ENCODE peak calls at places on chromosomes 4 and X, in eight cellular contexts. One of them, this sample, is unnamed.

GRCh38 chrX:70478521-70478920 is 33.9 kb downstream of the DLG3 start:
- DNase-seq in PC-3: no peak
- DNase-seq in HepG2: no peak
- DNase-seq in A549: no peak
- DNase-seq in SK-N-SH: no peak
- DNase-seq in IMR-90: no peak
- DNase-seq in OCI-LY7: no peak
- DNase-seq in neural progenitor cell: no peak
- DNase-seq in this sample: peak; percentile 2

GRCh38 chr4:146124023-146124680 is 51.4 kb upstream of the LSM6 start:
- DNase-seq in PC-3: no peak
- DNase-seq in HepG2: no peak
- DNase-seq in A549: no peak
- DNase-seq in SK-N-SH: no peak
- DNase-seq in IMR-90: peak; percentile 0
- DNase-seq in OCI-LY7: no peak
- DNase-seq in neural progenitor cell: peak; percentile 23
- DNase-seq in this sample: peak; percentile 8

GRCh38 chrX:149937881-149938426 is 337 bp downstream of the EOLA2 start:
- DNase-seq in PC-3: no peak
- DNase-seq in HepG2: no peak
- DNase-seq in A549: no peak
- DNase-seq in SK-N-SH: no peak
- DNase-seq in IMR-90: peak; percentile 0
- DNase-seq in OCI-LY7: no peak
- DNase-seq in neural progenitor cell: peak; percentile 39
- DNase-seq in this sample: peak; percentile 11

GRCh38 chr4:5249727-5250126 is 198.4 kb downstream of the STK32B start:
- DNase-seq in PC-3: no peak
- DNase-seq in HepG2: no peak
- DNase-seq in A549: no peak
- DNase-seq in SK-N-SH: no peak
- DNase-seq in IMR-90: no peak
- DNase-seq in OCI-LY7: no peak
- DNase-seq in neural progenitor cell: no peak
- DNase-seq in this sample: no peak

GRCh38 chrX:74383611-74384010 is 37.7 kb upstream of the SLC16A2 start:
- DNase-seq in PC-3: peak; percentile 83
- DNase-seq in HepG2: peak; percentile 13
- DNase-seq in A549: peak; percentile 36
- DNase-seq in SK-N-SH: peak; percentile 41
- DNase-seq in IMR-90: peak; percentile 59
- DNase-seq in OCI-LY7: peak; percentile 3
- DNase-seq in neural progenitor cell: peak; percentile 44
- DNase-seq in this sample: peak; percentile 62

GRCh38 chr4:89258506-89258905 is 49.1 kb downstream of the GPRIN3 start:
- DNase-seq in PC-3: no peak
- DNase-seq in HepG2: no peak
- DNase-seq in A549: no peak
- DNase-seq in SK-N-SH: no peak
- DNase-seq in IMR-90: no peak
- DNase-seq in OCI-LY7: no peak
- DNase-seq in neural progenitor cell: no peak
- DNase-seq in this sample: no peak

GRCh38 chr4:37243722-37244582 is 591 bp upstream of the NWD2 start:
- DNase-seq in PC-3: no peak
- DNase-seq in HepG2: peak; percentile 0
- DNase-seq in A549: no peak
- DNase-seq in SK-N-SH: peak; percentile 25
- DNase-seq in IMR-90: no peak
- DNase-seq in OCI-LY7: no peak
- DNase-seq in neural progenitor cell: peak; percentile 75
- DNase-seq in this sample: no peak

GRCh38 chrX:132594129-132594528 is 105.3 kb upstream of the MBNL3 start:
- DNase-seq in PC-3: peak; percentile 61
- DNase-seq in HepG2: peak; percentile 24
- DNase-seq in A549: no peak
- DNase-seq in SK-N-SH: no peak
- DNase-seq in IMR-90: no peak
- DNase-seq in OCI-LY7: no peak
- DNase-seq in neural progenitor cell: no peak
- DNase-seq in this sample: peak; percentile 20

GRCh38 chr4:150583287-150584197 is 1.6 kb downstream of the MAB21L2 start:
- DNase-seq in PC-3: no peak
- DNase-seq in HepG2: no peak
- DNase-seq in A549: no peak
- DNase-seq in SK-N-SH: peak; percentile 59
- DNase-seq in IMR-90: peak; percentile 47
- DNase-seq in OCI-LY7: no peak
- DNase-seq in neural progenitor cell: peak; percentile 70
- DNase-seq in this sample: peak; percentile 61

GRCh38 chr4:35315419-35315818 is 928.9 kb downstream of the ARAP2 start:
- DNase-seq in PC-3: no peak
- DNase-seq in HepG2: no peak
- DNase-seq in A549: no peak
- DNase-seq in SK-N-SH: no peak
- DNase-seq in IMR-90: no peak
- DNase-seq in OCI-LY7: no peak
- DNase-seq in neural progenitor cell: no peak
- DNase-seq in this sample: no peak

GRCh38 chr4:150310159-150310895 is 232.1 kb downstream of the DCLK2 start:
- DNase-seq in PC-3: peak; percentile 40
- DNase-seq in HepG2: no peak
- DNase-seq in A549: no peak
- DNase-seq in SK-N-SH: no peak
- DNase-seq in IMR-90: peak; percentile 68
- DNase-seq in OCI-LY7: no peak
- DNase-seq in neural progenitor cell: no peak
- DNase-seq in this sample: no peak

GRCh38 chrX:56000729-56001128 is 231.4 kb upstream of the KLF8 start:
- DNase-seq in PC-3: no peak
- DNase-seq in HepG2: no peak
- DNase-seq in A549: no peak
- DNase-seq in SK-N-SH: no peak
- DNase-seq in IMR-90: no peak
- DNase-seq in OCI-LY7: no peak
- DNase-seq in neural progenitor cell: peak; percentile 3
- DNase-seq in this sample: no peak

GRCh38 chr4:7995135-7995534 is 55.5 kb upstream of the AFAP1 start:
- DNase-seq in PC-3: no peak
- DNase-seq in HepG2: no peak
- DNase-seq in A549: no peak
- DNase-seq in SK-N-SH: no peak
- DNase-seq in IMR-90: no peak
- DNase-seq in OCI-LY7: no peak
- DNase-seq in neural progenitor cell: no peak
- DNase-seq in this sample: no peak

GRCh38 chr4:73998040-73999011 is at the start of gene CXCL5:
- DNase-seq in PC-3: peak; percentile 35
- DNase-seq in HepG2: no peak
- DNase-seq in A549: peak; percentile 47
- DNase-seq in SK-N-SH: no peak
- DNase-seq in IMR-90: peak; percentile 39
- DNase-seq in OCI-LY7: no peak
- DNase-seq in neural progenitor cell: peak; percentile 78
- DNase-seq in this sample: peak; percentile 53

GRCh38 chr4:5033266-5033945 is 14.1 kb upstream of the CYTL1 start:
- DNase-seq in PC-3: no peak
- DNase-seq in HepG2: no peak
- DNase-seq in A549: no peak
- DNase-seq in SK-N-SH: no peak
- DNase-seq in IMR-90: no peak
- DNase-seq in OCI-LY7: peak; percentile 42
- DNase-seq in neural progenitor cell: no peak
- DNase-seq in this sample: no peak

GRCh38 chrX:39164212-39164611 is 363.0 kb downstream of the MID1IP1 start:
- DNase-seq in PC-3: no peak
- DNase-seq in HepG2: no peak
- DNase-seq in A549: no peak
- DNase-seq in SK-N-SH: no peak
- DNase-seq in IMR-90: no peak
- DNase-seq in OCI-LY7: no peak
- DNase-seq in neural progenitor cell: no peak
- DNase-seq in this sample: no peak

GRCh38 chr4:75169020-75169814 is 236.3 kb downstream of the PARM1 start:
- DNase-seq in PC-3: no peak
- DNase-seq in HepG2: no peak
- DNase-seq in A549: no peak
- DNase-seq in SK-N-SH: no peak
- DNase-seq in IMR-90: no peak
- DNase-seq in OCI-LY7: no peak
- DNase-seq in neural progenitor cell: no peak
- DNase-seq in this sample: no peak

GRCh38 chr4:107083-107443 is 17.2 kb upstream of the ZNF718 start:
- DNase-seq in PC-3: no peak
- DNase-seq in HepG2: no peak
- DNase-seq in A549: no peak
- DNase-seq in SK-N-SH: no peak
- DNase-seq in IMR-90: no peak
- DNase-seq in OCI-LY7: no peak
- DNase-seq in neural progenitor cell: no peak
- DNase-seq in this sample: no peak

GRCh38 chrX:154818916-154819770 is 13.9 kb upstream of the MPP1 start:
- DNase-seq in PC-3: no peak
- DNase-seq in HepG2: no peak
- DNase-seq in A549: no peak
- DNase-seq in SK-N-SH: no peak
- DNase-seq in IMR-90: no peak
- DNase-seq in OCI-LY7: no peak
- DNase-seq in neural progenitor cell: no peak
- DNase-seq in this sample: no peak
- H3K4me2 ChIP-seq in PC-3: no peak overlapping the region
- H3K4me2 ChIP-seq in HepG2: peak overlapping the region; percentile 39
- H3K4me2 ChIP-seq in A549: no peak overlapping the region
- H3K4me2 ChIP-seq in SK-N-SH: no peak overlapping the region
- H3K4me2 ChIP-seq in IMR-90: no peak overlapping the region
- H3K4me2 ChIP-seq in OCI-LY7: peak overlapping the region; percentile 42
- H3K4me2 ChIP-seq in neural progenitor cell: no peak overlapping the region
- H3K4me2 ChIP-seq in this sample: no peak overlapping the region

DNA sequence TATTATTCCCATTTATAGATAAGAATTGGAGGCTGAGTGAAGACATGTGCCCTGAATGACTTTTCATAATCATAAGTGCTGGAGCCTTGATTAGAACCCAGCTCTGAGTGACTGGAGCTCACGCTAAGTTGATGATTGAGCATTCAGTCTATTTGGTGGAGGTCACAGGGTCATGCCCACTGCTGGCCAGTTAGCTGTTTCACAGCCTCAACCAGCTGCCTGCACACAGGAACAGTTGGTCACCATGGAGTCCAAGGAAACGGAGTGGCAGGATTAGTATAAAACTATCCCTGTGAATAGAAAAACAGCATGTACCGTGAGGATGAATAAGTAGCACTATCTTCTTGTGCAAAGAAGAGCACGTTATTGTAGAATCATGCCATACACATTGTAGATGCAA is 1.0 kb upstream of the C4orf54 start:
- DNase-seq in PC-3: no peak
- DNase-seq in HepG2: no peak
- DNase-seq in A549: no peak
- DNase-seq in SK-N-SH: no peak
- DNase-seq in IMR-90: no peak
- DNase-seq in OCI-LY7: no peak
- DNase-seq in neural progenitor cell: no peak
- DNase-seq in this sample: no peak
- H3K4me2 ChIP-seq in PC-3: no peak overlapping the region
- H3K4me2 ChIP-seq in HepG2: no peak overlapping the region
- H3K4me2 ChIP-seq in A549: no peak overlapping the region
- H3K4me2 ChIP-seq in SK-N-SH: no peak overlapping the region
- H3K4me2 ChIP-seq in IMR-90: no peak overlapping the region
- H3K4me2 ChIP-seq in OCI-LY7: no peak overlapping the region
- H3K4me2 ChIP-seq in neural progenitor cell: no peak overlapping the region
- H3K4me2 ChIP-seq in this sample: no peak overlapping the region

DNA sequence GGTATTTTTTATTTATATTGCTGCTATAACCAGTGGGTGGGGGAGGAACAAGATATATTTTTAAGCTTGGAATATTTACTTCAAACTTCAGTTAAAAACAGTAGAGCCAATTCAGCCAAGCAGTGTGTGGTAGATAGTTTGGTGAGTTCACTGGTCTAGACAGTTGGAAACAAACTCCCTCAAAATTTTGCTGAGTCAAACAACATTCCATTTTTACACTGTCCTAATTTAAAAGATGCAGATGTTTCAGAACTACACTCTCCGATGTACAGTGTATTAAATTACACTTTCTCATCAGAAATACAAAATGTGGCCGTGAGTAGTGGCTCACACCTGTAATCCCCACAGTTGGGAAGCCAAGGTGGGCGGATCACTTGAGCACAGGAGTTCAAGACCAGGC is 23.3 kb downstream of the PRKX start:
- DNase-seq in PC-3: no peak
- DNase-seq in HepG2: no peak
- DNase-seq in A549: no peak
- DNase-seq in SK-N-SH: no peak
- DNase-seq in IMR-90: peak; percentile 15
- DNase-seq in OCI-LY7: no peak
- DNase-seq in neural progenitor cell: no peak
- DNase-seq in this sample: no peak
- H3K4me2 ChIP-seq in PC-3: no peak overlapping the region
- H3K4me2 ChIP-seq in HepG2: no peak overlapping the region
- H3K4me2 ChIP-seq in A549: no peak overlapping the region
- H3K4me2 ChIP-seq in SK-N-SH: no peak overlapping the region
- H3K4me2 ChIP-seq in IMR-90: no peak overlapping the region
- H3K4me2 ChIP-seq in OCI-LY7: no peak overlapping the region
- H3K4me2 ChIP-seq in neural progenitor cell: no peak overlapping the region
- H3K4me2 ChIP-seq in this sample: no peak overlapping the region

DNA sequence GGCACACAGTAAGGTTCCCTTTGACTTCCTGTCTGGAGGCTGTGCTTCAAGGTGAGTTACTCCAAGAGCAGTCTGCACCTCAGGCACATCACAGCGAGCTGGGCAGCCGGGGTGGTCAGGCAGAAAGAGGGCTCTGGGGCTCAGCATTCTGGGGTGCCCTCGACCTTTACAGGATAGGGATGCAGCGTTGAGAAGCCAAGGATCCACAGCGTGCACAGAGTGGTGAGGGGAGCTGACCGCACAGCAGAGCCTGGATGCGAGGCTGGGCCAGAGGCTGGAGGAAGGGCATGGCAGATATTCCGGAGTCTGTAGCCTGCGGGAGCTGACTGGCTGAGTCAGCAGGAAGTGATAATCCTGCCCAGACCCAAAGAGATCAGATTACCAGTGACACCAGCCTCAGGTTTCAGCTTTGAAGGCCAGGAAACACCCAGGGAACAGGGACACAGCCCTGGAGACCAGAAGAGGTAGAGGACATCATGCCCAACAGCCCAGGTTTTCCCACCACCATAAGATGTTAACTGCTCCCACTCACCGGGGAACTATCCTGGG is 38.4 kb upstream of the PDLIM3 start:
- DNase-seq in PC-3: peak; percentile 84
- DNase-seq in HepG2: peak; percentile 58
- DNase-seq in A549: peak; percentile 3
- DNase-seq in SK-N-SH: peak; percentile 36
- DNase-seq in IMR-90: peak; percentile 80
- DNase-seq in OCI-LY7: no peak
- DNase-seq in neural progenitor cell: peak; percentile 54
- DNase-seq in this sample: peak; percentile 85
- H3K4me2 ChIP-seq in PC-3: peak overlapping the region; percentile 80
- H3K4me2 ChIP-seq in HepG2: peak overlapping the region; percentile 21
- H3K4me2 ChIP-seq in A549: peak overlapping the region; percentile 30
- H3K4me2 ChIP-seq in SK-N-SH: peak overlapping the region; percentile 17
- H3K4me2 ChIP-seq in IMR-90: peak overlapping the region; percentile 11
- H3K4me2 ChIP-seq in OCI-LY7: no peak overlapping the region
- H3K4me2 ChIP-seq in neural progenitor cell: peak overlapping the region; percentile 30
- H3K4me2 ChIP-seq in this sample: peak overlapping the region; percentile 54

GRCh38 chr4:113657834-113658233 is 103.7 kb downstream of the CAMK2D start:
- DNase-seq in PC-3: peak; percentile 75
- DNase-seq in HepG2: no peak
- DNase-seq in A549: no peak
- DNase-seq in SK-N-SH: no peak
- DNase-seq in IMR-90: peak; percentile 69
- DNase-seq in OCI-LY7: no peak
- DNase-seq in neural progenitor cell: no peak
- DNase-seq in this sample: peak; percentile 41
- H3K4me2 ChIP-seq in PC-3: peak overlapping the region; percentile 28
- H3K4me2 ChIP-seq in HepG2: no peak overlapping the region
- H3K4me2 ChIP-seq in A549: peak overlapping the region; percentile 61
- H3K4me2 ChIP-seq in SK-N-SH: no peak overlapping the region
- H3K4me2 ChIP-seq in IMR-90: no peak overlapping the region
- H3K4me2 ChIP-seq in OCI-LY7: no peak overlapping the region
- H3K4me2 ChIP-seq in neural progenitor cell: no peak overlapping the region
- H3K4me2 ChIP-seq in this sample: no peak overlapping the region

This sample was measured in fibroblast of lung.